ENCODE peak calls at places on chromosome 20, in five cellular contexts. V is transverse colon, G is dorsolateral prefrontal cortex, N is mesothelial cell of epicardium, A is heart left ventricle. R is an unnamed sample.

GRCh38 chr20:33311989-33312388 is 29.0 kb downstream of the BPIFB1 start:
- DNase-seq in N (no peak), V (no peak), A (no peak), G (no peak), R (no peak)

GRCh38 chr20:11921326-11921725 is 3.6 kb downstream of the BTBD3 start:
- DNase-seq in N (no peak), G (no peak), A (no peak), V (no peak), R (no peak)

GRCh38 chr20:8661229-8662023 is 407.5 kb upstream of the PLCB4 start:
- DNase-seq in N (no peak), V (no peak), A (no peak), G (no peak), R (no peak)

GRCh38 chr20:6663751-6664388 is 103.6 kb upstream of the BMP2 start:
- DNase-seq in V (peak; percentile 77), A (no peak), G (no peak), N (no peak), R (no peak)

GRCh38 chr20:59102722-59103415 is 60.3 kb upstream of the PRELID3B start:
- DNase-seq in A (no peak), V (no peak), G (no peak), N (no peak), R (no peak)

GRCh38 chr20:23318347-23318746 is 32.2 kb upstream of the NXT1 start:
- DNase-seq in N (no peak), V (no peak), G (no peak), A (no peak), R (no peak)

GRCh38 chr20:36461600-36462439 is 79.5 kb upstream of the MYL9 start:
- DNase-seq in G (no peak), N (peak; percentile 58), V (peak; percentile 60), A (peak; percentile 75), R (no peak)

GRCh38 chr20:50510706-50511401 is 671 bp downstream of the PTPN1 start:
- DNase-seq in V (peak; percentile 38), A (peak; percentile 35), G (no peak), N (no peak), R (no peak)

GRCh38 chr20:51462566-51463276 is 79.8 kb downstream of the NFATC2 start:
- DNase-seq in A (peak; percentile 91), V (peak; percentile 55), G (peak; percentile 44), N (no peak), R (no peak)

GRCh38 chr20:57617079-57617795 is 3.0 kb downstream of the ZBP1 start:
- DNase-seq in V (no peak), N (no peak), A (peak; percentile 4), G (no peak), R (peak; percentile 57)

GRCh38 chr20:57251344-57251743 is 15.1 kb downstream of the BMP7 start:
- DNase-seq in N (no peak), G (no peak), A (no peak), V (no peak), R (no peak)

DNA sequence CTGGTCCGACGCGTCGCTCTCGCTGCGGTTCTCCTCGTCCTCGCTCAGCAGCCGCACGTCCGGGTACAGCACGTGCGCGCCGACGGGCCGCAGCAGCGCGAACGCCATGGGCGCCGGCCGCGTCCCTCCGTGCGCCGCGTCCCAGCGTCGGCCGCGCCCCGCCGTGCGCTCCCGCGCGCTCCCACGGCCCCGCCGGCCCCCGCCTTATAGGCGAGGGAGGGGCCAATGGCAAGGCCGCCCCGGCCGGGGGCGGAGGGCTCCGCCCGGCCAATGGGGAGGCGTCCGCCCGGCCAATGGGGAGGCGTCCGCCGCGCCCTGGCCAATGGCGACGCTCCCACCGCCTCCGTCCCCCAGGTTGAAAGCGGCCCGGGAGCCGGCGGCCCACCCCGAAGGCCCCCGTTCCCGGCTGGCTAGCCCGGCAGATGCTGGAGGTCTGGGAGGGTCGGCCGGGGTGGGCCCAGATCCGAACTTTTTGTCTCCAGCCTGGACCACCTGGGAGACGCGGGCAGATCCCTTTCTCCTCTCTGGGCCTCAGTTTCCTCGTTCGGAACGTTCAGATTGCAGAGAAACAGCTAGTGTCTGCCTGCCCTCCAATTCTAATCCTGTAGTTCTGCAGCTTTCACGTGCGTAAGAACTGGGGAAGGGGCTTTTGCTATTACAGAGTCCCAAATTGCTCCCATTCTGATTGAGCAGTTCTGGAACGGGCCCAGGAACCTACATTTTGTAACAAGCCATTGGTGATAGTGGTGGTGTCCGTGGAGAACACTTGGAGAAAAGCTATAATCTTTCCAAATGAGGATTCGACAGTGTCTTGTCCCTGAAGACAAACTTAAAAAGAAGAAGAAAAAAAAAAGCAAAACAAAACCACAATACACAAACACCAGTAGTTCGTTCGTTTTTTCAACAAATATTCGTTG is at the start of gene TCF15:
- DNase-seq in N (no peak), A (peak; percentile 80), V (no peak), G (no peak), R (no peak)
- TF ChIP-seq CTCF in N (no peak), A (no peak), V (no peak), G (no peak), R (no peak)

GRCh38 chr20:17083738-17084137 is 143.1 kb upstream of the PCSK2 start:
- DNase-seq in N (peak; percentile 42), A (no peak), G (no peak), V (no peak), R (no peak)
- TF ChIP-seq CTCF in N (no peak), A (no peak), G (no peak), V (no peak), R (no peak)

GRCh38 chr20:24533449-24533848 is 64.0 kb downstream of the SYNDIG1 start:
- DNase-seq in N (no peak), G (no peak), A (no peak), V (no peak), R (no peak)
- TF ChIP-seq CTCF in N (no peak), G (no peak), A (no peak), V (no peak), R (no peak)

GRCh38 chr20:21490105-21490504 is 23.8 kb downstream of the NKX2-2 start:
- DNase-seq in N (no peak), A (no peak), V (no peak), G (no peak), R (no peak)
- TF ChIP-seq CTCF in N (peak; percentile 11), A (no peak), V (no peak), G (peak; percentile 24), R (peak; percentile 46)

DNA sequence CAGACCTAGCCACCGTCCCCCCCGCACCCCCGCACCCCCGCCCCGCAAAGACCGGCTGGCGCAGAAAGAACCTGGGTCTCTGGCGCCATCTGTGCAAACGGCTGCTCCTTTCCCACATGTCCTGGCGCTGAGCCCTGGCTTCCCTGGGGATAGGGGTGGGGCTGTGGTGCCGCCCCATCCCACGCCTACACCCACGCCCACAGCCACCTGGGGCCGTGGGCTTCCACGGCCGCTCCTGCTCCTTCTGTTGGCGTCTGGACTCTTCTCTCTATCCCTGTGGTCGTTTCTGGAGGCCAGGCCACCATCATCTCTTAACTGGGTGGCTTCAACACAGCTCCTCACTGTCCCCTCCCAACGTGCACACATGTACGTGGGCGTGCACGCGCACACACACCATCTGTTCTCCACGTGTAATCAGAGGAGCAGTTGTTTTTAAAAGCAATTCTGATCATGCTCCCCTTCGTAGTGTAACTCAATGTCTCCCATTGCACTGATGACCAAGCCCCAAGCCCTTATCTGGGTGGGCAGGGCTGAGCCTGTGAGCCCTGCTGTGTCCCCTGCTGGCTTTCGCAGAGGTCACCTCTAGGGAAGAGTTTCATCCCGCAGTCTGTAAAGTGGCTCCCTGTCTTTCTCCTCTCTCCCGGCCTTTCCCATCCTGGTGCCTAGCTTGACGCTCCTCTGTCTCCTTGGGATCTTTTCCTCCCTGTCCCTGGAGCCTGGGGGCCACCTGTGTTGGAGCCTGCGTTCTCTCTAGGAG is 31.9 kb upstream of the FAM83D start:
- DNase-seq in G (peak; percentile 72), A (peak; percentile 45), N (no peak), V (no peak), R (no peak)
- TF ChIP-seq CTCF in G (no peak), A (peak; percentile 28), N (no peak), V (no peak), R (peak; percentile 46)

GRCh38 chr20:40254023-40254772 is 434.8 kb downstream of the MAFB start:
- DNase-seq in N (no peak), G (no peak), V (no peak), A (peak; percentile 49), R (no peak)

GRCh38 chr20:40258931-40259330 is 430.1 kb downstream of the MAFB start:
- DNase-seq in V (no peak), G (no peak), A (no peak), N (no peak), R (no peak)

GRCh38 chr20:40257763-40258162 is 431.3 kb downstream of the MAFB start:
- DNase-seq in N (no peak), G (no peak), V (no peak), A (no peak), R (no peak)

GRCh38 chr20:40251284-40251932 is 437.6 kb downstream of the MAFB start:
- DNase-seq in V (peak; percentile 18), G (no peak), A (no peak), N (no peak), R (no peak)

GRCh38 chr20:40255368-40255767 is 433.7 kb downstream of the MAFB start:
- DNase-seq in A (no peak), N (no peak), G (no peak), V (no peak), R (no peak)
- TF ChIP-seq CTCF in A (no peak), N (peak; percentile 30), G (no peak), V (no peak), R (peak; percentile 44)

GRCh38 chr20:3843490-3843889 is 3.1 kb upstream of the MAVS start:
- DNase-seq in V (peak; percentile 42), A (no peak), G (no peak), N (no peak), R (no peak)

GRCh38 chr20:3836132-3836531 is 10.5 kb upstream of the MAVS start:
- DNase-seq in V (no peak), A (no peak), N (no peak), G (no peak), R (no peak)

GRCh38 chr20:3842332-3842930 is 4.2 kb upstream of the MAVS start:
- DNase-seq in A (no peak), N (no peak), V (peak; percentile 66), G (no peak), R (no peak)

GRCh38 chr20:3839328-3839727 is 7.3 kb upstream of the MAVS start:
- DNase-seq in V (no peak), N (no peak), G (no peak), A (no peak), R (no peak)
- TF ChIP-seq CTCF in V (no peak), N (no peak), G (no peak), A (no peak), R (no peak)